ENCODE peak calls at places on chromosome 11, in six cellular contexts. One of them, this sample, is unnamed.

GRCh38 chr11:33025339-33025722 is 9.7 kb downstream of the DEPDC7 start:
- DNase-seq in endothelial cell: no peak
- DNase-seq in anterior cingulate cortex: no peak
- DNase-seq in PC-9: no peak
- DNase-seq in Caco-2: no peak
- DNase-seq in neural crest cell: no peak
- DNase-seq in this sample: no peak

GRCh38 chr11:290621-291231 is 1.8 kb downstream of the PGGHG start:
- DNase-seq in PC-9: no peak
- DNase-seq in neural crest cell: no peak
- DNase-seq in anterior cingulate cortex: no peak
- DNase-seq in endothelial cell: no peak
- DNase-seq in Caco-2: peak; percentile 34
- DNase-seq in this sample: peak; percentile 28

GRCh38 chr11:116224154-116224888 is 548.5 kb downstream of the BUD13 start:
- DNase-seq in neural crest cell: peak; percentile 63
- DNase-seq in Caco-2: peak; percentile 72
- DNase-seq in anterior cingulate cortex: no peak
- DNase-seq in PC-9: no peak
- DNase-seq in endothelial cell: peak; percentile 63
- DNase-seq in this sample: no peak

GRCh38 chr11:66443602-66444001 is 5.0 kb upstream of the MRPL11 start:
- DNase-seq in PC-9: peak; percentile 95
- DNase-seq in anterior cingulate cortex: no peak
- DNase-seq in endothelial cell: no peak
- DNase-seq in Caco-2: no peak
- DNase-seq in neural crest cell: no peak
- DNase-seq in this sample: no peak

GRCh38 chr11:2122222-2122906 is 16.8 kb downstream of the IGF2 start:
- DNase-seq in Caco-2: no peak
- DNase-seq in neural crest cell: no peak
- DNase-seq in endothelial cell: no peak
- DNase-seq in PC-9: peak; percentile 35
- DNase-seq in anterior cingulate cortex: no peak
- DNase-seq in this sample: no peak

GRCh38 chr11:130782361-130783221 is 133.7 kb downstream of the SNX19 start:
- DNase-seq in neural crest cell: no peak
- DNase-seq in endothelial cell: no peak
- DNase-seq in Caco-2: no peak
- DNase-seq in PC-9: peak; percentile 51
- DNase-seq in anterior cingulate cortex: no peak
- DNase-seq in this sample: no peak

GRCh38 chr11:115279831-115280761 is 224.1 kb downstream of the CADM1 start:
- DNase-seq in Caco-2: peak; percentile 46
- DNase-seq in neural crest cell: no peak
- DNase-seq in PC-9: no peak
- DNase-seq in endothelial cell: no peak
- DNase-seq in anterior cingulate cortex: no peak
- DNase-seq in this sample: no peak

GRCh38 chr11:39220069-39220468 is 2239.4 kb downstream of the LRRC4C start:
- DNase-seq in neural crest cell: no peak
- DNase-seq in endothelial cell: no peak
- DNase-seq in anterior cingulate cortex: no peak
- DNase-seq in PC-9: no peak
- DNase-seq in Caco-2: no peak
- DNase-seq in this sample: no peak

GRCh38 chr11:122215244-122215992 is 99.4 kb upstream of the BLID start:
- DNase-seq in neural crest cell: peak; percentile 66
- DNase-seq in endothelial cell: peak; percentile 80
- DNase-seq in PC-9: no peak
- DNase-seq in Caco-2: peak; percentile 68
- DNase-seq in anterior cingulate cortex: peak; percentile 24
- DNase-seq in this sample: peak; percentile 71

GRCh38 chr11:114050258-114050927 is 9.1 kb upstream of the ZBTB16 start:
- DNase-seq in anterior cingulate cortex: no peak
- DNase-seq in Caco-2: no peak
- DNase-seq in PC-9: no peak
- DNase-seq in endothelial cell: no peak
- DNase-seq in neural crest cell: no peak
- DNase-seq in this sample: no peak

GRCh38 chr11:86710936-86711335 is 38.5 kb upstream of the ME3 start:
- DNase-seq in Caco-2: no peak
- DNase-seq in endothelial cell: no peak
- DNase-seq in PC-9: peak; percentile 25
- DNase-seq in neural crest cell: no peak
- DNase-seq in anterior cingulate cortex: no peak
- DNase-seq in this sample: no peak

GRCh38 chr11:17036666-17037658 is 22.7 kb upstream of the PLEKHA7 start:
- DNase-seq in anterior cingulate cortex: no peak
- DNase-seq in PC-9: no peak
- DNase-seq in neural crest cell: no peak
- DNase-seq in endothelial cell: no peak
- DNase-seq in Caco-2: peak; percentile 54
- DNase-seq in this sample: no peak

GRCh38 chr11:77109236-77110019 is 6.8 kb downstream of the OMP start:
- DNase-seq in Caco-2: no peak
- DNase-seq in anterior cingulate cortex: no peak
- DNase-seq in PC-9: no peak
- DNase-seq in neural crest cell: no peak
- DNase-seq in endothelial cell: no peak
- DNase-seq in this sample: no peak

GRCh38 chr11:118899706-118900360 is 16.1 kb downstream of the CXCR5 start:
- DNase-seq in Caco-2: peak; percentile 35
- DNase-seq in anterior cingulate cortex: no peak
- DNase-seq in PC-9: no peak
- DNase-seq in neural crest cell: no peak
- DNase-seq in endothelial cell: no peak
- DNase-seq in this sample: no peak

GRCh38 chr11:129280027-129280811 is 88.1 kb upstream of the ARHGAP32 start:
- DNase-seq in neural crest cell: no peak
- DNase-seq in Caco-2: no peak
- DNase-seq in PC-9: no peak
- DNase-seq in endothelial cell: no peak
- DNase-seq in anterior cingulate cortex: no peak
- DNase-seq in this sample: no peak

GRCh38 chr11:46521947-46522681 is 71.7 kb downstream of the AMBRA1 start:
- DNase-seq in PC-9: no peak
- DNase-seq in endothelial cell: no peak
- DNase-seq in Caco-2: no peak
- DNase-seq in anterior cingulate cortex: no peak
- DNase-seq in neural crest cell: no peak
- DNase-seq in this sample: no peak

GRCh38 chr11:118640332-118641154 is 33.1 kb downstream of the PHLDB1 start:
- DNase-seq in neural crest cell: no peak
- DNase-seq in PC-9: no peak
- DNase-seq in anterior cingulate cortex: no peak
- DNase-seq in endothelial cell: no peak
- DNase-seq in Caco-2: no peak
- DNase-seq in this sample: no peak

GRCh38 chr11:67606150-67606476 is 623 bp upstream of the NDUFV1 start:
- DNase-seq in anterior cingulate cortex: no peak
- DNase-seq in Caco-2: no peak
- DNase-seq in neural crest cell: no peak
- DNase-seq in PC-9: no peak
- DNase-seq in endothelial cell: no peak
- DNase-seq in this sample: peak; percentile 30

GRCh38 chr11:16223558-16223957 is 132.8 kb downstream of the SOX6 start:
- DNase-seq in anterior cingulate cortex: no peak
- DNase-seq in endothelial cell: no peak
- DNase-seq in PC-9: no peak
- DNase-seq in Caco-2: no peak
- DNase-seq in neural crest cell: no peak
- DNase-seq in this sample: no peak

GRCh38 chr11:120400564-120401364 is 64.6 kb downstream of the ARHGEF12 start:
- DNase-seq in endothelial cell: no peak
- DNase-seq in Caco-2: no peak
- DNase-seq in neural crest cell: no peak
- DNase-seq in anterior cingulate cortex: no peak
- DNase-seq in PC-9: peak; percentile 98
- DNase-seq in this sample: no peak

This sample was measured in dorsolateral prefrontal cortex.